ENCODE peak calls at places on chromosomes 12 and 14, in six cellular contexts. M, I, E, U, Q and R are unnamed samples.
A peak's percentile ranks its signal among the peaks of the same experiment; 100 is the strongest.

GRCh38 chr14:23252006-23252405 is 14.3 kb downstream of the RNF212B start:
- DNase-seq in M (no peak), I (no peak), E (no peak), U (no peak), Q (no peak), R (no peak)

GRCh38 chr12:120247621-120248030 is 17.9 kb downstream of the PXN start:
- DNase-seq in M (no peak), I (no peak), E (no peak), U (no peak), Q (no peak), R (no peak)

GRCh38 chr12:13147688-13148531 is 44.4 kb upstream of the GSG1 start:
- DNase-seq in M (no peak), I (no peak), E (no peak), U (peak; percentile 10), Q (no peak), R (no peak)

GRCh38 chr12:21529456-21529855 is 3.4 kb downstream of the SPX start:
- DNase-seq in M (no peak), I (no peak), E (peak; percentile 29), U (no peak), Q (no peak), R (no peak)

GRCh38 chr14:33611405-33612183 is 339.3 kb downstream of the EGLN3 start:
- DNase-seq in M (no peak), I (no peak), E (no peak), U (no peak), Q (no peak), R (no peak)

GRCh38 chr14:105019861-105020814 is 745 bp downstream of the CDCA4 start:
- DNase-seq in M (peak; percentile 60), I (no peak), E (peak; percentile 39), U (no peak), Q (peak; percentile 93), R (no peak)

GRCh38 chr12:32788405-32788804 is 32.7 kb upstream of the YARS2 start:
- DNase-seq in M (no peak), I (no peak), E (no peak), U (no peak), Q (no peak), R (no peak)

GRCh38 chr12:124632510-124632909 is 65.1 kb upstream of the NCOR2 start:
- DNase-seq in M (no peak), I (no peak), E (no peak), U (peak; percentile 73), Q (no peak), R (no peak)

GRCh38 chr12:101361455-101361854 is 46.1 kb downstream of the ARL1 start:
- DNase-seq in M (no peak), I (no peak), E (no peak), U (no peak), Q (no peak), R (no peak)

GRCh38 chr12:52682381-52682660 is 2.1 kb upstream of the KRT1 start:
- DNase-seq in M (no peak), I (no peak), E (no peak), U (no peak), Q (no peak), R (no peak)
- TF ChIP-seq POLR2AphosphoS5 in M (no peak), I (no peak), E (no peak), U (no peak), Q (no peak), R (no peak)

DNA sequence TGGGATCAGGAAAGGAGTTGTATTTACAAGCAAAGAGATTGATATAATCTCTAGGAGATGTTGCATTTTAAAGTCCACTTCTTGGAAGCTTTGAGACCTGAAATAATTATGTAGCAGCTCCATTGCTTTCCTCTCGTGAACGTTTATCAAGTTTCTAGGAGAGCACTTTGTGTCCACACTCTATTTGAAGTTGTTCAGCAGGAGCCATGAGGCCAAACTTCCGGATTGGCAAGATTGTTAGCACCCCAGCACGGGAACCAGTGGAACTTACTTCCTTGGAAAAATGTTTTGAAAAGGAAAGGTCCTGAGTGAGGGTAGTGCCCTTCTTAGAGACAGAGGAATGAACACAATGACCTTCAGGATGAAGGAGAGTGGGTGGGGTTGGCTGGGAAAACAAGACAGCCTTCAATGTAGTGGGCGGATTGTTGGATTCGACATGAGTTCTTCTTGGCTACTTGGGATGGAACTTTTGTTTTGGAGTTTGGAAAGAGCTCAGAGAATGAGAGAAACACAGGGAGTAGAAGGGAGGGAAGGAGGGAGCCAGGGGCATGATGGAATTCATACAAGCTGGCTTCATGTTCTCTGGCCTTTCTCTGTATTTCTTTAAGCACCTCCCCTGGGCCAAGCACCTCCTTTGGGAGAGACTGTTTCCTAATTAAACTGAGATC is 23.8 kb upstream of the CISTR start:
- DNase-seq in M (no peak), I (no peak), E (peak; percentile 35), U (no peak), Q (no peak), R (peak; percentile 24)
- TF ChIP-seq POLR2AphosphoS5 in M (no peak), I (no peak), E (no peak), U (no peak), Q (no peak), R (peak; percentile 41)

GRCh38 chr12:2247109-2247508 is 194.3 kb downstream of the CACNA1C start:
- DNase-seq in M (no peak), I (no peak), E (no peak), U (no peak), Q (no peak), R (no peak)

GRCh38 chr12:2248901-2249381 is 196.2 kb downstream of the CACNA1C start:
- DNase-seq in M (no peak), I (peak; percentile 54), E (no peak), U (no peak), Q (no peak), R (no peak)

GRCh38 chr12:2248087-2248900 is 195.5 kb downstream of the CACNA1C start:
- DNase-seq in M (peak; percentile 23), I (no peak), E (no peak), U (no peak), Q (no peak), R (no peak)

GRCh38 chr12:2251485-2252179 is 198.8 kb downstream of the CACNA1C start:
- DNase-seq in M (no peak), I (no peak), E (no peak), U (no peak), Q (peak; percentile 45), R (no peak)

DNA sequence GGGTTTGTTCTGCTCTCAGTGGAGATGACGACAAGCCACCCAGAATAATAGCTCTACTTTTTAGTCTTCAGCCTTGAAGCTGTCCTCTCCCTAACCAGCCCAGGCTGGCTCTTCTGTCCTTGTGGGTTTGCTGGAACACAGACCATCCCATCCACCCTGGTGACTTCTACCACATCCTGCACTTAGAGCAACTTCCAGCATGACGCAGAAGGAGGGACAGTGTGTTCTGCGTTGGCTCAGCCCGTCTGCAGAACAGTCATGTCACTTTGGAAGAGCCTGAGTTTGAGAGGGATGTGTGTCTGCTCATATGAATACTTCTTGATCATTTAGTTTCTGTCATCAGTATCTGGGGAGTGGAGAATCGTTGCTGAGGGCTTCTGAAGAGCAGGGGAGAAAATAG is 198.0 kb downstream of the CACNA1C start:
- DNase-seq in M (no peak), I (no peak), E (no peak), U (no peak), Q (peak; percentile 77), R (no peak)
- TF ChIP-seq POLR2AphosphoS5 in M (no peak), I (no peak), E (no peak), U (no peak), Q (peak; percentile 69), R (no peak)

GRCh38 chr12:11714626-11715025 is 65.2 kb downstream of the ETV6 start:
- DNase-seq in M (no peak), I (no peak), E (no peak), U (no peak), Q (no peak), R (no peak)

GRCh38 chr12:11718105-11718504 is 68.6 kb downstream of the ETV6 start:
- DNase-seq in M (peak; percentile 27), I (no peak), E (no peak), U (no peak), Q (no peak), R (no peak)

GRCh38 chr12:11718768-11719253 is 69.3 kb downstream of the ETV6 start:
- DNase-seq in M (no peak), I (no peak), E (no peak), U (no peak), Q (no peak), R (no peak)

GRCh38 chr12:11717533-11717961 is 68.1 kb downstream of the ETV6 start:
- DNase-seq in M (no peak), I (no peak), E (no peak), U (no peak), Q (no peak), R (no peak)

DNA sequence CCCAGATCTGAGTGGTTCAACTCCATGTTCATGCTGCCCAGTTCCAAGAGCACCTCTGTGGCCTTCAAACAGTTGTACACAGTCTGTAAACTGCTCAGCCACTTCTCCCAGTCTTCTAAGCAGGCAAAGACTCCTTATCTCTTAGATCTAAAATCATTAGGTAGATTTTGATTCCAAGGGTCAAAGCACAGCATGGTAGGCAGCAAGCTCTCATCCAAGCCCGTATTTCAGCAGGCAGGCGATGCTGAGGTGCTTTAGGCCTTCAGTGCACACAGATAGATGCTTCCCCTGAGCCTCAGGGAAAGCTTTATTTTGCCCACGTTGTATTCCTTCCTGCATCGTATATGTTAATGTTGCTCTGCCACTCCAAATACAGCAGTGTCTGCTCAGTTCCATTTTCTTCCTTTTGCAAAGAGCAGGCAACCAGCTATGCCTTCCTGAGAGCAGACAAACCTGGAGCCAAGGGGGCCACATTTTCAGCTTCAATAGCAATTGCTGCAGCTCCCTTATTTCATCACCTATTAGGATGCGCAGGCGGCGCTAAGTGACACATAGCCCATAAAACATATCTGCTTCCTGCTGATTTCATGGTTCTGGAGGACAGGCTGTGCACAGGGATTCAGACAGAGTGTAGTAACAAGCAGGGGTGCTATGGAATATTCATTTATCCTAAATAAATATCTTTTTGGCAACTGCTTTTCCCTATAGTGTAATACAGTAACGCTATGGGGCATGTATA is 67.5 kb downstream of the ETV6 start:
- DNase-seq in M (peak; percentile 38), I (no peak), E (no peak), U (no peak), Q (no peak), R (no peak)
- TF ChIP-seq POLR2AphosphoS5 in M (no peak), I (no peak), E (no peak), U (no peak), Q (no peak), R (no peak)